ENCODE peak calls at places on chromosomes 11 and 22, in five cellular contexts. B is cardiac muscle cell, W is esophagus muscularis mucosa, K is esophagus squamous epithelium, Q is ovary. R is an unnamed sample. For H3K9me3, the result is how much of the 10 kb centered on the place peaks cover.

GRCh38 chr11:76153609-76153949 is 52.7 kb downstream of the WNT11 start:
- DNase-seq in B (no peak), W (no peak), K (no peak), Q (no peak), R (no peak)

GRCh38 chr11:69645801-69646492 is 5.0 kb downstream of the CCND1 start:
- DNase-seq in B (no peak), W (no peak), K (no peak), Q (no peak), R (no peak)

GRCh38 chr11:110786226-110786902 is 74.1 kb upstream of the ARHGAP20 start:
- DNase-seq in B (no peak), W (no peak), K (no peak), Q (no peak), R (no peak)

GRCh38 chr22:42344391-42344861 is 74.0 kb upstream of the TCF20 start:
- DNase-seq in B (no peak), W (no peak), K (no peak), Q (peak), R (no peak)

GRCh38 chr11:62858201-62858600 is 18.8 kb upstream of the WDR74 start:
- DNase-seq in B (no peak), W (no peak), K (no peak), Q (no peak), R (no peak)

GRCh38 chr11:17535488-17535887 is 8.7 kb downstream of the USH1C start:
- DNase-seq in B (no peak), W (no peak), K (no peak), Q (no peak), R (no peak)

GRCh38 chr11:72685560-72686480 is 11.6 kb upstream of the PDE2A start:
- DNase-seq in B (no peak), W (peak), K (no peak), Q (peak), R (no peak)

GRCh38 chr11:64713031-64713780 is 9.8 kb downstream of the NRXN2 start:
- DNase-seq in B (peak), W (no peak), K (no peak), Q (no peak), R (no peak)

GRCh38 chr11:21622995-21623394 is 569.9 kb upstream of the ANO5 start:
- DNase-seq in B (peak), W (no peak), K (no peak), Q (no peak), R (no peak)

GRCh38 chr11:45269678-45270077 is 16.5 kb downstream of the SYT13 start:
- DNase-seq in B (no peak), W (no peak), K (no peak), Q (no peak), R (no peak)

GRCh38 chr22:50247748-50248147 is 2.9 kb upstream of the TUBGCP6 start:
- DNase-seq in B (no peak), W (no peak), K (no peak), Q (no peak), R (peak)

GRCh38 chr11:62150887-62151736 is 27.3 kb downstream of the INCENP start:
- DNase-seq in B (no peak), W (no peak), K (no peak), Q (no peak), R (no peak)

GRCh38 chr11:128728767-128729587 is 35.1 kb downstream of the FLI1 start:
- DNase-seq in B (no peak), W (no peak), K (no peak), Q (no peak), R (peak)

GRCh38 chr11:63614136-63614664 is at the start of gene PLAAT3:
- DNase-seq in B (peak), W (no peak), K (no peak), Q (peak), R (no peak)

GRCh38 chr11:82315093-82315492 is 418.6 kb downstream of the FAM181B start:
- DNase-seq in B (peak), W (no peak), K (no peak), Q (peak), R (no peak)

GRCh38 chr11:122703541-122704272 is 48.2 kb downstream of the UBASH3B start:
- DNase-seq in B (no peak), W (no peak), K (no peak), Q (no peak), R (no peak)

GRCh38 chr22:26711205-26711958 is 54.0 kb downstream of the MIAT start:
- DNase-seq in B (no peak), W (no peak), K (no peak), Q (no peak), R (no peak)

GRCh38 chr11:73099512-73100266 is 42.4 kb downstream of the FCHSD2 start:
- DNase-seq in B (no peak), W (no peak), K (no peak), Q (no peak), R (no peak)

GRCh38 chr11:124315052-124315451 is 1.3 kb upstream of the OR8D1 start:
- DNase-seq in B (no peak), W (no peak), K (no peak), Q (no peak), R (no peak)

GRCh38 chr11:119513806-119514170 is 90.8 kb upstream of the THY1 start:
- DNase-seq in B (no peak), W (no peak), K (no peak), Q (no peak), R (no peak)

GRCh38 chr11:126163074-126163700 is 48.3 kb downstream of the RPUSD4 start:
- DNase-seq in B (no peak), W (no peak), K (no peak), Q (peak), R (no peak)

GRCh38 chr11:26951849-26952515 is 41.9 kb upstream of the FIBIN start:
- DNase-seq in B (no peak), W (no peak), K (no peak), Q (no peak), R (no peak)

GRCh38 chr22:35959121-35959800 is 69.4 kb downstream of the RBFOX2 start:
- DNase-seq in B (no peak), W (no peak), K (no peak), Q (no peak), R (no peak)

GRCh38 chr11:61756452-61757212 is 4.2 kb downstream of the MYRF start:
- DNase-seq in B (no peak), W (no peak), K (no peak), Q (no peak), R (peak)

GRCh38 chr22:19876314-19876940 is 21.8 kb upstream of the GNB1L start:
- DNase-seq in B (no peak), W (no peak), K (no peak), Q (peak), R (no peak)

GRCh38 chr11:554824-555499 is 5.6 kb downstream of the LMNTD2 start:
- DNase-seq in B (peak), W (no peak), K (no peak), Q (no peak), R (peak)

GRCh38 chr11:5690216-5690615 is 626 bp downstream of the TRIM22 start:
- DNase-seq in B (no peak), W (peak), K (no peak), Q (no peak), R (no peak)

GRCh38 chr11:18706330-18707243 is 8.0 kb downstream of the TMEM86A start:
- DNase-seq in B (peak), W (no peak), K (no peak), Q (peak), R (peak)

GRCh38 chr11:33329705-33330329 is 72.6 kb downstream of the HIPK3 start:
- DNase-seq in B (peak), W (no peak), K (no peak), Q (peak), R (peak)

GRCh38 chr22:21965762-21966288 is 13.2 kb upstream of the PPM1F start:
- DNase-seq in B (no peak), W (no peak), K (no peak), Q (no peak), R (no peak)

GRCh38 chr11:76408171-76408965 is 27.2 kb downstream of the GVQW3 start:
- DNase-seq in B (no peak), W (no peak), K (no peak), Q (no peak), R (no peak)

GRCh38 chr11:74004046-74004693 is 4.7 kb downstream of the UCP3 start:
- DNase-seq in B (no peak), W (no peak), K (no peak), Q (no peak), R (no peak)

GRCh38 chr11:126415128-126415527 is 59.6 kb downstream of the ST3GAL4 start:
- DNase-seq in B (no peak), W (peak), K (no peak), Q (peak), R (no peak)

GRCh38 chr11:104219081-104219480 is 55.1 kb upstream of the PDGFD start:
- DNase-seq in B (no peak), W (no peak), K (no peak), Q (no peak), R (no peak)

GRCh38 chr22:42993651-42994275 is 21.2 kb downstream of the PACSIN2 start:
- DNase-seq in B (no peak), W (no peak), K (no peak), Q (no peak), R (no peak)

GRCh38 chr11:102806296-102806695 is 8.3 kb upstream of the MMP1 start:
- DNase-seq in B (no peak), W (no peak), K (no peak), Q (no peak), R (no peak)

GRCh38 chr11:102813484-102813883 is 15.5 kb upstream of the MMP1 start:
- DNase-seq in B (no peak), W (no peak), K (no peak), Q (no peak), R (no peak)

GRCh38 chr11:102810943-102811528 is 13.1 kb upstream of the MMP1 start:
- DNase-seq in B (peak), W (no peak), K (no peak), Q (no peak), R (no peak)

GRCh38 chr11:102812188-102812587 is 14.2 kb upstream of the MMP1 start:
- DNase-seq in B (no peak), W (no peak), K (no peak), Q (no peak), R (no peak)

DNA sequence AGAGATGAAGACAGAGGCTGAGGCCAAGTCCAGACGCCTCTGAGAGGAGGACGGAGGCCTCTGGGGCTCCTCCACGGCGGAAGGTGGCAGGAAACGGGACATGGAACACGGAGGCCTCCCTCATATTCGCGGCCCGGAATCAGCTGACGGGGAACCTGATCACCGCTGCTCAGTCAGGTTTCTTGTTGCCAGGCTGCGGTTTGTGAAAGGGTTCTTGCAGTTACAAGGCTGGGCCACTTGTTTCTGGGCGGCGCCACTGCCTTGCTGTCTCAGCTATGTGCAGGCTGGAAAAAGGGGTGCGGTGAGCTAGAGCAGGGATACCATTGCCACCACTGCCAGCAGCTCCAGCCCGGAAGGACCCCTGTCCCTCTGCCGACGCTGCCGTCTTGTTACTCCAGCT is 10.0 kb upstream of the MMP1 start:
- DNase-seq in B (no peak), W (no peak), K (no peak), Q (no peak), R (no peak)
- TF ChIP-seq CTCF in B (peak), W (peak), K (no peak), Q (no peak), R (no peak)

GRCh38 chr11:46271407-46271806 is 6.1 kb upstream of the CREB3L1 start:
- DNase-seq in B (no peak), W (no peak), K (no peak), Q (no peak), R (no peak)
- H3K27ac ChIP-seq in B (no peak), W (no peak), K (no peak), Q (peak), R (no peak)

DNA sequence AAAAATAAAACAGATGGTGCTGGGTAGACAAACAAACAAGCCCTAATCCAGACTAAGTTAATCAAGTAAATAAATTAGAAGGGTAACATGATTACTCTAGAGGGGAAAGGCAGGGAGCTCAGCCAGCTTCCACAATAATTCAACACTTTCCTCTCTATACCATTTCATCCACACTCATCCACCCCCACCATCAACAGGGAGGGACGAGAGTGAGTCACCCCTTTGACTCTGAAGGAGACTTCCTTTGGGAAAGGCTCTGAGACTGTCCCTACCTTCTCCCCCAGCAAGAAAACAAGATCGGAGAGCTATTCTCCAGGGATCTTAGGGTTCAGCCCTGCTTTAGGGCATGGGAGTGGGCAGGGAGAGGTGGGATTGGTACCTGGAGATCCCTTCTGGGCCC is 33.1 kb downstream of the TRIM66 start:
- DNase-seq in B (no peak), W (no peak), K (no peak), Q (no peak), R (no peak)
- H3K9me3 ChIP-seq in B (under half), W (under half), K (under half), Q (under half), R (under half)

GRCh38 chr22:45971389-45972028 is 5.5 kb downstream of the WNT7B start:
- DNase-seq in B (no peak), W (no peak), K (no peak), Q (no peak), R (no peak)
- TF ChIP-seq CTCF in B (no peak), W (no peak), K (no peak), Q (no peak), R (no peak)

GRCh38 chr22:46442217-46442853 is 95.1 kb downstream of the CELSR1 start:
- DNase-seq in B (no peak), W (no peak), K (no peak), Q (no peak), R (no peak)
- H3K27ac ChIP-seq in B (no peak), W (no peak), K (no peak), Q (no peak), R (no peak)

R was measured in CD4-positive, alpha-beta T cell.